ENCODE peak calls at places on chromosomes 12 and 14, in five cellular contexts. S is neuronal stem cell; L is astrocyte; V is aorta; X is CD8-positive, alpha-beta memory T cell. E is an unnamed sample.

GRCh38 chr12:31768046-31768445 is 39.2 kb upstream of the AMN1 start:
- DNase-seq in S (no peak), V (no peak), L (no peak), X (no peak), E (no peak)

GRCh38 chr12:126171936-126172559 is 1106.8 kb downstream of the AACS start:
- DNase-seq in S (no peak), X (no peak), V (no peak), L (no peak), E (no peak)

GRCh38 chr14:99188721-99189120 is 83.3 kb downstream of the BCL11B start:
- DNase-seq in L (no peak), X (peak; percentile 43), V (no peak), S (no peak), E (peak; percentile 56)

GRCh38 chr12:34306133-34306830 is 284.0 kb downstream of the ALG10 start:
- DNase-seq in S (no peak), V (no peak), L (no peak), X (no peak), E (no peak)

GRCh38 chr12:122830517-122831214 is 4.6 kb upstream of the HIP1R start:
- DNase-seq in L (peak; percentile 73), X (no peak), V (no peak), S (no peak), E (no peak)

GRCh38 chr12:55244309-55244708 is at the start of gene OR6C74:
- DNase-seq in X (no peak), L (no peak), V (no peak), S (no peak), E (no peak)

GRCh38 chr14:99774526-99775307 is 18.5 kb upstream of the EML1 start:
- DNase-seq in S (no peak), V (no peak), X (no peak), L (no peak), E (peak; percentile 80)

GRCh38 chr12:510071-510825 is 50.5 kb downstream of the B4GALNT3 start:
- DNase-seq in L (no peak), S (peak; percentile 65), V (no peak), X (no peak), E (no peak)

GRCh38 chr12:13223176-13223806 is 26.8 kb downstream of the EMP1 start:
- DNase-seq in V (no peak), S (no peak), L (peak; percentile 67), X (no peak), E (no peak)

GRCh38 chr12:52353766-52354165 is 13.5 kb downstream of the KRT85 start:
- DNase-seq in L (no peak), X (no peak), S (no peak), V (peak; percentile 25), E (no peak)
- H3K4me1 ChIP-seq in L (no peaks in the 10 kb centered on the region), X (peaks cover 31% of the 10 kb centered on the region), S (no peaks in the 10 kb centered on the region), V (no peaks in the 10 kb centered on the region), E (no peaks in the 10 kb centered on the region)

DNA sequence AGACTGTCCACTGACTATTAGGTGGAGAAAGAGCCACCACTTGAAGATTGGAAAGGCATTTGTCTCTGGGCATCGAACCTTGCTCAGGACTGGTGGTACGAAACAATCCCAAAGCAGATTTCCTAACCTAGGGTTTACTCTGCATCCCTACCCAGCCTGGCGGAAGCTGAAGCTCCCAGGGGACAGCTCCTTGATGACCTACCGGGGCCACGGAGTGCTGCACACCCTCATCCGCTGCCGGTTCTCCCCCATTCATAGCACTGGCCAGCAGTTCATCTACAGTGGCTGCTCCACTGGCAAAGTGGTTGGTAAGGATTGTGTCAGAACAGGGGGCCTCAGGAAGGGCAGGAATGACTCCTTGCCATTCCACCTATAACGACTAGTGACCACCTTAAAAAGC is 6.5 kb upstream of the NRL start:
- DNase-seq in L (no peak), X (no peak), V (peak; percentile 5), S (no peak), E (no peak)
- H3K36me3 ChIP-seq in L (peaks cover 30% of the 10 kb centered on the region), X (peaks cover 61% of the 10 kb centered on the region), V (no peaks in the 10 kb centered on the region), S (peaks cover 70% of the 10 kb centered on the region), E (peaks cover 52% of the 10 kb centered on the region)

DNA sequence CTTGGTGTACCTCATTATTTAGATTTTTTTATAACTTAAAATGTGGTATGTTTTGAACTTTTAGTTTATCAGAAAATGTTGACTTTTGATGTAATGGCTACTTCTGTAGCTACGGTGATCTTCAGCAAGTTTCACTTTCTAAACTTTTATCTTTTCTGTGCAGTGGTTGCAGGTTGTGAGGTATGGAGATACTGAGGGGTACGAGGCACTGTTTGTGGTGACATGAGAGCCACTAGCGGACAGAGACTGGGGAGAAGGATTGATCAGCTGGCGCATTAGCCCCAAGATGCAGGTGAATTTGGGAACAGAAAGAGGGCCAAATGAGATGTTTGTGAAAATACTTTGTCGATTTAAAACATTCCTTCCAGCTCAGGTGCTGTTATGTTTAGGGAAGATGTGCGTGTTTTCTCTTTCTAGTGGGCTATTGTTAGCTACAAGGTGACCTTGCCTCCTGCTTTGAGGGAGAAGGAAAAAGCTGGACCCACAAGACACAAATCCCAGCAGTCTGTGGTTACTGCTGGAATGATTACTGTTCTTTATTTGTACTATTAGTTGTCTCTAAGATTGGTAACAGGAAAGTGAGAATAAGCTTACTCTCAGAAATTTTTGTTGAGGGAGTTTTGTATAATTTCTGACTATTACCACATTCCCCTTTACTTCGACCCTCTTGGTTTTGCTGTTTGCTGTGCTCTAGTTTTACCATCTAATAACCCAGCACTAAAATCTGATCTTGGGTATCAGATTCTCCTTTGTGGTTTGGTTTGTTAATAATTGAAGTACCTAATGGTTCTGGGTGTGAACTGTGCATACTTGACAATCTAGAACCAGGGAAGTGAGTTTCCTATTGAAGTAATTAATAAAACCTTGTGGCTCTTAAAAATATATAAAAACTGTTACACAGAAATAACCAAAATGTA is 61.7 kb downstream of the FBXO34 start:
- DNase-seq in S (no peak), V (no peak), X (no peak), L (peak; percentile 16), E (no peak)
- H3K4me3 ChIP-seq in S (no peak overlapping the region), V (no peak overlapping the region), X (peak overlapping the region; percentile 49), L (no peak overlapping the region), E (no peak overlapping the region)

DNA sequence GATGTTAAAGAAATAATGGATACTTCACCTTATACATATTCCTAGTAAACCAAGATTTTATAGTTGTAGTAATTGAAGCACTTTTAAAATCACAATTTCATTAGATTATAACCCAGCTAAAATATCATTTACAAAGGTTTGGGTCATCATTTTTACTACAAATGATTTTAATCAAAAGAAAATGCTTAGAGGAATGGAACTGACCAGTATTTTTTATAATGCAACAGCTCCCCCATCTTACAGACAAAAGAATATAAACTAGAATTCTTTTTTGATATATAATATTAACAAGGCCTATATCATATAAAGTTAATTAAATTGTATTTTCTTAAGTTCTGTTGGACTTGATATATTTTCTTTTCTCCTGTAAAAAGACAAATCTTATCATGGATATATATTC is 20.4 kb upstream of the LRFN5 start:
- DNase-seq in X (no peak), V (no peak), S (no peak), L (no peak), E (no peak)
- H3K4me1 ChIP-seq in X (no peaks in the 10 kb centered on the region), V (no peaks in the 10 kb centered on the region), S (no peaks in the 10 kb centered on the region), L (no peaks in the 10 kb centered on the region), E (no peaks in the 10 kb centered on the region)

GRCh38 chr14:57609313-57609712 is 115.7 kb upstream of the CCDC198 start:
- DNase-seq in L (no peak), S (no peak), X (no peak), V (no peak), E (no peak)

GRCh38 chr14:57610631-57611030 is 117.0 kb upstream of the CCDC198 start:
- DNase-seq in S (no peak), X (no peak), V (no peak), L (no peak), E (no peak)

GRCh38 chr14:57617510-57617909 is 123.9 kb upstream of the CCDC198 start:
- DNase-seq in S (peak; percentile 15), L (no peak), X (no peak), V (no peak), E (no peak)

GRCh38 chr14:57611555-57612075 is 118.0 kb upstream of the CCDC198 start:
- DNase-seq in V (no peak), S (no peak), X (no peak), L (no peak), E (no peak)
- H3K36me3 ChIP-seq in V (peaks cover 3% of the 10 kb centered on the region), S (no peaks in the 10 kb centered on the region), X (no peaks in the 10 kb centered on the region), L (no peaks in the 10 kb centered on the region), E (no peaks in the 10 kb centered on the region)

GRCh38 chr12:77228376-77228775 is 163.0 kb upstream of the E2F7 start:
- DNase-seq in X (no peak), L (no peak), V (no peak), S (no peak), E (no peak)
- H3K4me3 ChIP-seq in X (no peak overlapping the region), L (no peak overlapping the region), V (no peak overlapping the region), S (no peak overlapping the region), E (no peak overlapping the region)